ENCODE peak calls at places on chromosomes 7 and 10, in four cellular contexts. I is endothelial cell of umbilical vein, R is GM12878, A is HCT116. K is an unnamed sample.

GRCh38 chr10:122029503-122030199 is 40.7 kb downstream of the TACC2 start:
- DNase-seq in R (no peak), A (no peak), I (no peak), K (no peak)

GRCh38 chr10:59900044-59900727 is 6.2 kb downstream of the CCDC6 start:
- DNase-seq in R (no peak), I (no peak), A (no peak), K (no peak)

GRCh38 chr10:27197980-27198645 is 42.5 kb downstream of the ACBD5 start:
- DNase-seq in R (no peak), I (no peak), A (no peak), K (no peak)

GRCh38 chr7:130418306-130418705 is 22.5 kb downstream of the CEP41 start:
- DNase-seq in I (no peak), R (no peak), A (no peak), K (no peak)

GRCh38 chr7:151853896-151854807 is 22.8 kb downstream of the PRKAG2 start:
- DNase-seq in R (no peak), I (no peak), A (no peak), K (no peak)

GRCh38 chr7:122268101-122268500 is 36.4 kb downstream of the FEZF1 start:
- DNase-seq in R (no peak), I (no peak), A (no peak), K (no peak)

GRCh38 chr10:18886102-18886501 is 162.5 kb upstream of the MALRD1 start:
- DNase-seq in I (no peak), A (no peak), R (no peak), K (no peak)

GRCh38 chr10:119542357-119542989 is at the start of gene RGS10:
- DNase-seq in R (no peak), A (peak), I (peak), K (no peak)

GRCh38 chr10:125037145-125037544 is 95.2 kb downstream of the ZRANB1 start:
- DNase-seq in A (peak), R (no peak), I (no peak), K (no peak)

GRCh38 chr7:65216469-65216868 is 157.2 kb upstream of the ZNF92 start:
- DNase-seq in R (no peak), I (peak), A (peak), K (no peak)

GRCh38 chr10:26367771-26368170 is 70.4 kb upstream of the APBB1IP start:
- DNase-seq in R (no peak), A (no peak), I (no peak), K (no peak)

GRCh38 chr7:51046482-51046881 is 263.8 kb upstream of the GRB10 start:
- DNase-seq in R (no peak), A (no peak), I (no peak), K (no peak)

GRCh38 chr7:15747187-15748111 is 61.0 kb upstream of the MEOX2 start:
- DNase-seq in R (no peak), I (no peak), A (no peak), K (no peak)

GRCh38 chr7:128324363-128324680 is 19.4 kb downstream of the RBM28 start:
- DNase-seq in R (no peak), A (no peak), I (no peak), K (no peak)

GRCh38 chr10:92880233-92880861 is 32.0 kb downstream of the EXOC6 start:
- DNase-seq in R (no peak), A (peak), I (peak), K (no peak)

GRCh38 chr7:36287371-36288241 is 102.1 kb upstream of the ANLN start:
- DNase-seq in A (no peak), I (no peak), R (no peak), K (no peak)

GRCh38 chr10:110192552-110192951 is 14.9 kb upstream of the MXI1 start:
- DNase-seq in I (no peak), R (no peak), A (no peak), K (no peak)

GRCh38 chr7:31027161-31027965 is 24.7 kb upstream of the ADCYAP1R1 start:
- DNase-seq in I (no peak), R (no peak), A (no peak), K (peak)

GRCh38 chr10:110165239-110165638 is 42.2 kb upstream of the MXI1 start:
- DNase-seq in A (no peak), R (no peak), I (no peak), K (no peak)

GRCh38 chr7:16317406-16317805 is 103.9 kb downstream of the CRPPA start:
- DNase-seq in A (no peak), R (no peak), I (no peak), K (no peak)

GRCh38 chr10:97180986-97181385 is 4.8 kb downstream of the SLIT1 start:
- DNase-seq in I (no peak), A (no peak), R (no peak), K (no peak)

GRCh38 chr10:131456411-131456810 is 144.9 kb upstream of the TCERG1L start:
- DNase-seq in R (no peak), I (no peak), A (no peak), K (no peak)

GRCh38 chr10:109852718-109853037 is 70.6 kb downstream of the XPNPEP1 start:
- DNase-seq in R (no peak), I (no peak), A (no peak), K (no peak)

GRCh38 chr10:110323503-110323902 is 18.8 kb upstream of the SMNDC1 start:
- DNase-seq in A (no peak), I (no peak), R (no peak), K (no peak)

GRCh38 chr7:6015917-6016652 is 7.0 kb downstream of the AIMP2 start:
- DNase-seq in I (no peak), R (no peak), A (no peak), K (peak)

GRCh38 chr10:14751576-14752330 is 22.9 kb downstream of the FAM107B start:
- DNase-seq in R (no peak), I (no peak), A (no peak), K (no peak)

GRCh38 chr10:127937915-127938440 is 31.1 kb downstream of the PTPRE start:
- DNase-seq in I (no peak), A (no peak), R (no peak), K (no peak)

GRCh38 chr10:25083546-25084111 is 67.2 kb downstream of the THNSL1 start:
- DNase-seq in I (no peak), A (no peak), R (no peak), K (no peak)

GRCh38 chr10:57657164-57657765 is 610.4 kb downstream of the IPMK start:
- DNase-seq in R (no peak), I (peak), A (peak), K (no peak)

GRCh38 chr7:13563257-13563656 is 426.2 kb downstream of the ETV1 start:
- DNase-seq in I (no peak), R (no peak), A (no peak), K (no peak)

GRCh38 chr10:42753126-42753506 is 29.5 kb upstream of the BMS1 start:
- DNase-seq in A (peak), I (peak), R (no peak), K (no peak)

GRCh38 chr7:132475669-132476116 is 100.6 kb downstream of the PLXNA4 start:
- DNase-seq in I (no peak), R (no peak), A (no peak), K (no peak)

GRCh38 chr10:115093776-115094361 is 704 bp downstream of the ATRNL1 start:
- DNase-seq in A (no peak), R (no peak), I (no peak), K (no peak)

GRCh38 chr7:129778770-129779601 is 167.5 kb downstream of the NRF1 start:
- DNase-seq in A (no peak), R (no peak), I (no peak), K (no peak)

GRCh38 chr7:148325208-148325607 is 265.4 kb upstream of the C7orf33 start:
- DNase-seq in I (no peak), R (no peak), A (no peak), K (no peak)

GRCh38 chr10:123274513-123275182 is 120.4 kb downstream of the BUB3 start:
- DNase-seq in R (no peak), A (no peak), I (no peak), K (no peak)

GRCh38 chr10:99329238-99329890 is at the start of gene CNNM1:
- DNase-seq in A (no peak), R (no peak), I (no peak), K (no peak)

GRCh38 chr7:128838981-128839731 is 8.9 kb downstream of the FLNC start:
- DNase-seq in A (no peak), I (no peak), R (no peak), K (no peak)

GRCh38 chr7:1454471-1455065 is 4.7 kb downstream of the MICALL2 start:
- DNase-seq in A (no peak), R (no peak), I (no peak), K (no peak)

GRCh38 chr10:132107947-132108877 is 42.5 kb downstream of the JAKMIP3 start:
- DNase-seq in A (no peak), I (no peak), R (no peak), K (no peak)

GRCh38 chr7:26372738-26373137 is 81.1 kb downstream of the SNX10 start:
- DNase-seq in I (peak), A (no peak), R (no peak), K (no peak)

GRCh38 chr7:26379711-26380110 is 88.0 kb downstream of the SNX10 start:
- DNase-seq in A (no peak), I (peak), R (no peak), K (no peak)

GRCh38 chr7:26374665-26375373 is 83.2 kb downstream of the SNX10 start:
- DNase-seq in A (no peak), R (no peak), I (peak), K (no peak)

GRCh38 chr7:26375604-26376207 is 84.0 kb downstream of the SNX10 start:
- DNase-seq in I (peak), R (no peak), A (no peak), K (no peak)

DNA sequence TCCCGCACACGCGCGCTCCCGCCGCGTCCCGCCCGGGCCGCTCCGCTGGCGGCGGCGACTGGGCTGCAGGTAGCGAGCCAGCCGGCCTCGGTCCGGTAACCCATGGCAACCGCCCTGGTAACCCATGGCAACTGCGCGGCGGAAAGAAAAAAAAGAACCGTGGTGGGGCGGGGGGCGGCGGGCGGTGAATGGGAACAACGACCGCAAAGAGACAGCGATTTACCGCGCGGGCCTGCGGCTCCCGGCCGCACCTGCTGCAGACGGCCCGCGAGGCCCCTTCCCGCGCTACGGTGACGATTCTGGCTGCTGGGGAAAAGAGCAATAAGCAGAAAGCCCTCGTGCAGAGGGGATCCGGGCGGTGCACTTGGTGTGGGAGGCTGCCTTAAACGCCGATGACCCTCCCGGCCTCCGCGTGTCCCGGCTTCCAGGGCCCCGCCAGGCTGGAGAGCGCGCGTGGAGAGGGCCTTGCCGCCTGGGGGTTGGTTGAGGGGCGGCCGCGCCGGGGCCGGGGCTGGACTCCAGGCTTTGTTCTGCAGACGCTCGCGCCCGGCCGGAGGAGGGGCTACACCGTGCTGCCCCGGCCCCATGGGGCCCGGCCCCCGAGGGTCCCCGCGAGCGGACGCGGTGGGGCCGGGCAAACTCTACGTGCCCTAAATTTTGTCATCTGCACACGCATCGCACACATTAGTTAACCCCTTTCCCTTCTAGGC is 84.7 kb downstream of the SNX10 start:
- DNase-seq in R (no peak), A (no peak), I (peak), K (no peak)
- TF ChIP-seq EZH2 in R (no peak), A (no peak), I (no peak), K (peak)

GRCh38 chr7:104922187-104923009 is 91.6 kb upstream of the KMT2E start:
- DNase-seq in R (no peak), I (peak), A (no peak), K (no peak)
- H3K9ac ChIP-seq in R (no peak), I (no peak), A (no peak), K (no peak)

GRCh38 chr10:33749809-33750208 is 415.3 kb upstream of the NRP1 start:
- DNase-seq in I (no peak), R (no peak), A (no peak), K (no peak)

GRCh38 chr10:33749042-33749441 is 414.6 kb upstream of the NRP1 start:
- DNase-seq in I (no peak), A (no peak), R (no peak), K (peak)

GRCh38 chr10:33743429-33743857 is 409.0 kb upstream of the NRP1 start:
- DNase-seq in A (no peak), R (peak), I (no peak), K (no peak)

GRCh38 chr10:33746176-33746575 is 411.7 kb upstream of the NRP1 start:
- DNase-seq in I (no peak), R (no peak), A (no peak), K (no peak)

GRCh38 chr10:33746878-33747277 is 412.4 kb upstream of the NRP1 start:
- DNase-seq in R (no peak), A (no peak), I (no peak), K (no peak)
- TF ChIP-seq POLR2AphosphoS5 in R (no peak), A (no peak), I (no peak), K (no peak)

DNA sequence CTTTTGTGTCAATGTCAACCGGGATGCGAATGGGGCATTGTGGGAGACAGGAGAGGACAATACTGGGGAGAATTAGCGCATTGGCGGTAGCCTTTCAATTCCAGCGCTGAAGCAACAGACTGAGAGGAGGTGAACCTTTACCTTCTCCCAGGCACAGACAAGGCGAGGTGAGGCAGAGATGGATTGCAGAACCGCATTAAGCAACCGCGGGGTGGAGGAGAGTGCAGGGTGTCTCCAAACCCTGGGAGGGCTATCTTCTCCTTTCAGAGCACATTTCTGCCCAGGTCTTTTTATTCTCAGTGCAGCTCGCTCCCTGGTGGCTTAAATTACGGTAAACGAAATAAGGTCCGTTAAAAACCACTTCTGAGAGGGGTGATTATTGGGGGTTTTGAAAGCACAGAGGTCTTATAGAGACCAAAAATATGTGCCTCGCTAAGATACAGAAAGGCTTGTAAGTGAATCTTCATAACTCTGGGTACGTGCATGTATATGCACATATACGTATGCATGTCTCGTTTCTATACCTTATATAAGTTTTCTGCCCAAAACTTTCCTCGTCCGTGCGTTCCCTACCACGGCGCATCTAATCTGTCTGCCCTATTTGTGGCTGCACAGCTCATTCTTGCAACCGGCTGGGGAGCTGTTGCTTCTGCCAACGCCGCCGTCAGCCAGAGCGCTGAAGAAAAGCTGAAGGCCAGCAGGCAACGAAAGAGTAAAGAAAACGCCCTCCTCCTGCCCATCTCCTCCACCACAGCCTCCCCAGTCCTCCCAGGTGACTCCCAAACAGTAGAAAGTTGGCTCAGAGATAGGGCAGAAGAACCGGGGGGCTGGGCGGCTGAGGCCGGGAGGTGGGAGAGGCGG is 915 bp upstream of the ZNF804B start:
- DNase-seq in R (no peak), A (no peak), I (peak), K (no peak)
- TF ChIP-seq EZH2 in R (no peak), A (no peak), I (peak), K (no peak)

DNA sequence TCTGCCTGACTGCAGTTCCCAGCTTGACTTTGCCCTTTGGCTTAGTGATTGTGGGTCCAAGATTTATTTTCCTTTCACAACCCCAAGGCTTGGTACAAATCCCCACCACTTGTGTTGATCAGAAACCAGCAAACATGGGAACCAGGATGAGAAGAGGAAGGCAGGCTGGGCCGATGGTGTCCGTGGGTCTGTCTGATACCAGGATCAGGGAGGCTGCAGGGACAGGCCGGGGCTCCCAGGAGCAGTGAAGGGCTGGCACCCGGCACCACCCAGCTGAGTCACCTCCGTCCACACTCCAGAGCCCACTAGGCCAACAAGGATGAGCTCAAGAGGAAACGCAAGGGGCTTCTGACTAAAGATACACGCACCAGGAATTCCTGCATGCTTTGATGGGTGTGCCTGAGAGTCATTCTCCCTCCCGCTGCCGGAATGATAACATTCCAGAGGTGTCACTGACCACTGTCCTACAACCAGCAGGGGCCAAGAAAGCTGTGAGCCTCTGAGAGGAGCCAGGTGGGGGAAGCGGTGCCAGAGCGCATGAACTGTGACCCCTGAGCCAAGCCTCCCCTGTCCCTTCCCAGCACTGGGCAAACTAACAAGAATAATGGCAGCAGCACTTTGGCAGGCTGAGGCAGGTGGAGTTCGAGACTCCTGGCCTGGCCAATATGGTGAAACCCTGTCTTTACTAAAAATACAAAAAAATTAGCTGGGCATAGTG is 29.2 kb upstream of the PROSER2 start:
- DNase-seq in R (no peak), A (peak), I (no peak), K (no peak)
- H3K9ac ChIP-seq in R (no peak), A (peak), I (no peak), K (no peak)

DNA sequence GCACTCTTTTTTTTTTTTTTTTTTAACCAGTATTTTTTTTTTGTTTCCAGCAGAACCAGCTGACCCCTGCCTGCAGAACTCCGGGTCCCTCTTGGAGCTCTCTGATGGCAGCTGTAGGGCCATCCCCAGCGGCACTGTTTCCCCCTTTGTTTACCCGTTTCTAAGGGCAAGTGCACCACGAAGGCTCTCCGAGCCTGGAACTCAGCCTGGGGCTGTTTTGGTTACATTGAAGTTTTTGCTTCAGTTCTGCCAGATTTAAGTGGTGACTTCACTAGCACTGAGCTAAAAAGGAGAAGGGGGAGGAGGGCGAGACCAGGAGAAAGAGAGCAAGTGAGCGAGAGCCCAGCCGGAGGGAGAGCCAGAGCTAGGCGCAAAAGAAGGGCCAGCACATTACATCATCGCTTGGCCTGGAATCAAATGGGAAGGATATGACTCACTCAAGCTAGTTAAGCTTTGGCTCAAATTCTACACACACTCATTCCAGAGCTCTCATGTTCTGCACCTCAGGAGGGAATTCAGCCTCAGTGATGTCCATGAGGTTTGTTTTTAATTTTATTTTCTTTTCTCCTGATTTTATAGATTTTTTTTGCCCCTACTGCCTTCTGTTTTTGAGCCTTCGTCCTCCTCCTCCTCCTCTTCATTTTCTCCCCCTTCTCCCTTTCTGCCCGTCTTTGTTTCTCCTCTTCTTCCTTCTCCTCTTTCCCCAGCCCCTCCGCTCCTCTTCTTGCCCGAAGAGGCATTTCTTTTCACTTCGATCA is 272.3 kb downstream of the TRIL start:
- DNase-seq in A (peak), R (no peak), I (peak), K (no peak)
- TF ChIP-seq POLR2AphosphoS5 in A (peak), R (no peak), I (peak), K (no peak)

GRCh38 chr7:157001920-157002818 is 8.3 kb downstream of the MNX1 start:
- DNase-seq in I (no peak), A (no peak), R (no peak), K (no peak)
- TF ChIP-seq EZH2 in I (peak), A (no peak), R (no peak), K (no peak)

DNA sequence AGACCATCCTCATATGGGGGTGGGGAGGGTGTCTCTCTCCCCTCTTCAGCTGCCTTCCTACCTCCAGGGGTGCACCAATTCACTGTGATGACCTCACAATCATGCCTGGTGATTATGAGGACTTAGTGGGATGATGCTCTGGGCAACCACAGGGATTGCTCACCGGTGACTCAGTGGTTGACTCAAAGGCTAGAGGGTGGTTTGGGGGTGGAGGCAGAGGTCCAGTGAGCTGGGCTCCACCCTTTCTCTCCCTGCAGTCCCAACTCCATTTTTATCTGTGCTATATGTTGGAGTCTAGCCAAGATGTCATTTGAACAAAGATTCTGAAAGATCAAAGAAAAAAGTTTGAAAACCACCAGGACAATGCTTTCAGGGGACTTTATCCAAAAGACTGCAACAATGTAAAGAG is 286.9 kb downstream of the KCNMA1 start:
- DNase-seq in A (peak), I (peak), R (no peak), K (no peak)
- H3K9ac ChIP-seq in A (no peak), I (no peak), R (no peak), K (no peak)